ENCODE peak calls at places on chromosome 14, in ten cellular contexts. X is HFF-Myc; O is NCI-H345; W is ureter; G is HFFc6; A is activated T-cell treated with anti-CD3 and anti-CD28 coated beads for 24 hours; T is stimulated activated CD4-positive, alpha-beta T cell treated with anti-CD3 and anti-CD28 coated beads, Interleukin-1b, Interleukin-23, amount 100 ng/mL, for 24 hours; U is left lobe of liver; Z is tibial artery; E is activated naive CD4-positive, alpha-beta T cell treated with anti-CD3 and anti-CD28 coated beads, Interleukin-2, amount 10 ng/mL, durations not matched to agents 7 days and 5 days. V is an unnamed sample.

GRCh38 chr14:60093088-60093487 is 1.4 kb downstream of the PCNX4 start:
- DNase-seq in X (no peak), G (no peak), U (no peak), W (no peak), E (no peak), O (no peak), T (no peak), Z (no peak), A (no peak), V (no peak)

GRCh38 chr14:55976219-55976618 is 142.0 kb upstream of the PELI2 start:
- DNase-seq in E (no peak), G (no peak), Z (no peak), W (no peak), O (no peak), U (no peak), A (no peak), T (no peak), X (no peak), V (no peak)

GRCh38 chr14:103102689-103103260 is 8.2 kb downstream of the EXOC3L4 start:
- DNase-seq in O (no peak), U (no peak), E (no peak), X (no peak), Z (no peak), T (no peak), G (no peak), W (peak; percentile 44), A (no peak), V (no peak)

GRCh38 chr14:50602035-50602434 is 42.1 kb downstream of the ATL1 start:
- DNase-seq in T (no peak), Z (no peak), O (no peak), W (no peak), G (no peak), E (no peak), A (no peak), U (no peak), X (no peak), V (no peak)

GRCh38 chr14:87934185-87934584 is 58.8 kb downstream of the GALC start:
- DNase-seq in X (no peak), T (no peak), O (no peak), E (no peak), Z (no peak), G (no peak), A (no peak), W (no peak), U (no peak), V (peak; percentile 12)

GRCh38 chr14:55599250-55599879 is 19.4 kb downstream of the KTN1 start:
- DNase-seq in W (no peak), G (no peak), E (no peak), X (no peak), Z (peak; percentile 67), O (peak; percentile 15), A (no peak), T (no peak), U (peak; percentile 82), V (no peak)

GRCh38 chr14:69316449-69317391 is 56.8 kb downstream of the GALNT16 start:
- DNase-seq in O (no peak), U (peak; percentile 40), T (no peak), E (peak; percentile 11), G (peak; percentile 95), X (peak; percentile 96), A (no peak), W (peak; percentile 51), Z (peak; percentile 89), V (no peak)

GRCh38 chr14:65128096-65128495 is 25.8 kb upstream of the MAX start:
- DNase-seq in Z (no peak), O (no peak), X (no peak), W (no peak), T (no peak), E (no peak), U (no peak), G (no peak), A (no peak), V (no peak)

GRCh38 chr14:75277796-75278421 is 719 bp upstream of the FOS start:
- DNase-seq in O (no peak), X (no peak), W (no peak), G (no peak), U (no peak), T (no peak), A (no peak), E (no peak), Z (no peak), V (no peak)

GRCh38 chr14:85558505-85558904 is 28.6 kb downstream of the FLRT2 start:
- DNase-seq in A (no peak), U (no peak), Z (no peak), E (no peak), W (no peak), O (no peak), T (no peak), G (no peak), X (no peak), V (no peak)

V was measured in GM12865.